ENCODE peak calls at places on chromosomes 7 and 10, in six cellular contexts. One of them, this sample, is unnamed.

GRCh38 chr10:53864850-53865249 is 936.2 kb downstream of the PCDH15 start:
- DNase-seq in NCI-H446 treated with DMSO at 0.1 percent for 48 hours: no peak
- DNase-seq in M059J: no peak
- DNase-seq in psoas muscle: no peak
- DNase-seq in H7: no peak
- DNase-seq in T-helper 9 cell: no peak
- DNase-seq in this sample: no peak

GRCh38 chr10:72310636-72311035 is 36.9 kb downstream of the DDIT4 start:
- DNase-seq in NCI-H446 treated with DMSO at 0.1 percent for 48 hours: no peak
- DNase-seq in M059J: no peak
- DNase-seq in psoas muscle: no peak
- DNase-seq in H7: peak
- DNase-seq in T-helper 9 cell: no peak
- DNase-seq in this sample: no peak

GRCh38 chr10:104642311-104643022 is 1.4 kb downstream of the SORCS3 start:
- DNase-seq in NCI-H446 treated with DMSO at 0.1 percent for 48 hours: no peak
- DNase-seq in M059J: peak
- DNase-seq in psoas muscle: no peak
- DNase-seq in H7: peak
- DNase-seq in T-helper 9 cell: no peak
- DNase-seq in this sample: no peak

GRCh38 chr10:127968027-127968441 is 61.1 kb downstream of the PTPRE start:
- DNase-seq in NCI-H446 treated with DMSO at 0.1 percent for 48 hours: no peak
- DNase-seq in M059J: no peak
- DNase-seq in psoas muscle: no peak
- DNase-seq in H7: no peak
- DNase-seq in T-helper 9 cell: no peak
- DNase-seq in this sample: no peak

GRCh38 chr7:151251926-151252835 is 3.7 kb upstream of the SMARCD3 start:
- DNase-seq in NCI-H446 treated with DMSO at 0.1 percent for 48 hours: no peak
- DNase-seq in M059J: peak
- DNase-seq in psoas muscle: peak
- DNase-seq in H7: peak
- DNase-seq in T-helper 9 cell: no peak
- DNase-seq in this sample: peak

GRCh38 chr7:97018775-97019535 is 5.7 kb downstream of the DLX5 start:
- DNase-seq in NCI-H446 treated with DMSO at 0.1 percent for 48 hours: no peak
- DNase-seq in M059J: no peak
- DNase-seq in psoas muscle: no peak
- DNase-seq in H7: peak
- DNase-seq in T-helper 9 cell: no peak
- DNase-seq in this sample: no peak

GRCh38 chr7:105920766-105921165 is 42.3 kb upstream of the CDHR3 start:
- DNase-seq in NCI-H446 treated with DMSO at 0.1 percent for 48 hours: no peak
- DNase-seq in M059J: peak
- DNase-seq in psoas muscle: no peak
- DNase-seq in H7: no peak
- DNase-seq in T-helper 9 cell: no peak
- DNase-seq in this sample: no peak

GRCh38 chr7:87934699-87935372 is 785 bp downstream of the ADAM22 start:
- DNase-seq in NCI-H446 treated with DMSO at 0.1 percent for 48 hours: no peak
- DNase-seq in M059J: peak
- DNase-seq in psoas muscle: no peak
- DNase-seq in H7: peak
- DNase-seq in T-helper 9 cell: no peak
- DNase-seq in this sample: no peak

GRCh38 chr10:122307669-122308486 is 36.8 kb downstream of the BTBD16 start:
- DNase-seq in NCI-H446 treated with DMSO at 0.1 percent for 48 hours: peak
- DNase-seq in M059J: peak
- DNase-seq in psoas muscle: peak
- DNase-seq in H7: no peak
- DNase-seq in T-helper 9 cell: no peak
- DNase-seq in this sample: peak

GRCh38 chr7:152462995-152463713 is 27.4 kb upstream of the KMT2C start:
- DNase-seq in NCI-H446 treated with DMSO at 0.1 percent for 48 hours: peak
- DNase-seq in M059J: peak
- DNase-seq in psoas muscle: no peak
- DNase-seq in H7: no peak
- DNase-seq in T-helper 9 cell: no peak
- DNase-seq in this sample: no peak

GRCh38 chr7:96991850-96992623 is 13.3 kb upstream of the DLX6 start:
- DNase-seq in NCI-H446 treated with DMSO at 0.1 percent for 48 hours: no peak
- DNase-seq in M059J: no peak
- DNase-seq in psoas muscle: no peak
- DNase-seq in H7: peak
- DNase-seq in T-helper 9 cell: no peak
- DNase-seq in this sample: no peak

GRCh38 chr10:60521974-60522405 is 132.3 kb upstream of the ANK3 start:
- DNase-seq in NCI-H446 treated with DMSO at 0.1 percent for 48 hours: no peak
- DNase-seq in M059J: peak
- DNase-seq in psoas muscle: no peak
- DNase-seq in H7: no peak
- DNase-seq in T-helper 9 cell: no peak
- DNase-seq in this sample: no peak

GRCh38 chr10:113752553-113752952 is 1.1 kb downstream of the PLEKHS1 start:
- DNase-seq in NCI-H446 treated with DMSO at 0.1 percent for 48 hours: no peak
- DNase-seq in M059J: no peak
- DNase-seq in psoas muscle: no peak
- DNase-seq in H7: no peak
- DNase-seq in T-helper 9 cell: no peak
- DNase-seq in this sample: no peak

GRCh38 chr10:72694476-72695369 is 2.8 kb downstream of the MCU start:
- DNase-seq in NCI-H446 treated with DMSO at 0.1 percent for 48 hours: no peak
- DNase-seq in M059J: peak
- DNase-seq in psoas muscle: no peak
- DNase-seq in H7: no peak
- DNase-seq in T-helper 9 cell: no peak
- DNase-seq in this sample: no peak

GRCh38 chr7:45324683-45325237 is 167.2 kb downstream of the RAMP3 start:
- DNase-seq in NCI-H446 treated with DMSO at 0.1 percent for 48 hours: no peak
- DNase-seq in M059J: peak
- DNase-seq in psoas muscle: no peak
- DNase-seq in H7: no peak
- DNase-seq in T-helper 9 cell: no peak
- DNase-seq in this sample: no peak

GRCh38 chr7:107799645-107800264 is 3.3 kb downstream of the SLC26A3 start:
- DNase-seq in NCI-H446 treated with DMSO at 0.1 percent for 48 hours: no peak
- DNase-seq in M059J: no peak
- DNase-seq in psoas muscle: no peak
- DNase-seq in H7: no peak
- DNase-seq in T-helper 9 cell: no peak
- DNase-seq in this sample: no peak

GRCh38 chr7:48112431-48113165 is 23.5 kb downstream of the UPP1 start:
- DNase-seq in NCI-H446 treated with DMSO at 0.1 percent for 48 hours: no peak
- DNase-seq in M059J: no peak
- DNase-seq in psoas muscle: no peak
- DNase-seq in H7: no peak
- DNase-seq in T-helper 9 cell: no peak
- DNase-seq in this sample: no peak

GRCh38 chr10:61335359-61335758 is 117.8 kb downstream of the TMEM26 start:
- DNase-seq in NCI-H446 treated with DMSO at 0.1 percent for 48 hours: no peak
- DNase-seq in M059J: no peak
- DNase-seq in psoas muscle: no peak
- DNase-seq in H7: no peak
- DNase-seq in T-helper 9 cell: no peak
- DNase-seq in this sample: no peak

GRCh38 chr7:117085769-117086463 is 132.6 kb downstream of the ST7 start:
- DNase-seq in NCI-H446 treated with DMSO at 0.1 percent for 48 hours: no peak
- DNase-seq in M059J: peak
- DNase-seq in psoas muscle: no peak
- DNase-seq in H7: no peak
- DNase-seq in T-helper 9 cell: no peak
- DNase-seq in this sample: no peak

GRCh38 chr7:134996097-134996550 is 9.8 kb downstream of the AGBL3 start:
- DNase-seq in NCI-H446 treated with DMSO at 0.1 percent for 48 hours: peak
- DNase-seq in M059J: peak
- DNase-seq in psoas muscle: no peak
- DNase-seq in H7: no peak
- DNase-seq in T-helper 9 cell: no peak
- DNase-seq in this sample: no peak

GRCh38 chr10:21293518-21294356 is 231.7 kb downstream of the SKIDA1 start:
- DNase-seq in NCI-H446 treated with DMSO at 0.1 percent for 48 hours: no peak
- DNase-seq in M059J: no peak
- DNase-seq in psoas muscle: no peak
- DNase-seq in H7: peak
- DNase-seq in T-helper 9 cell: no peak
- DNase-seq in this sample: no peak

GRCh38 chr7:46168671-46169383 is 247.8 kb upstream of the IGFBP3 start:
- DNase-seq in NCI-H446 treated with DMSO at 0.1 percent for 48 hours: no peak
- DNase-seq in M059J: peak
- DNase-seq in psoas muscle: no peak
- DNase-seq in H7: no peak
- DNase-seq in T-helper 9 cell: no peak
- DNase-seq in this sample: no peak

GRCh38 chr7:17651926-17652385 is 288.3 kb downstream of the SNX13 start:
- DNase-seq in NCI-H446 treated with DMSO at 0.1 percent for 48 hours: no peak
- DNase-seq in M059J: peak
- DNase-seq in psoas muscle: no peak
- DNase-seq in H7: no peak
- DNase-seq in T-helper 9 cell: no peak
- DNase-seq in this sample: no peak

This sample was measured in left ventricle myocardium inferior.